ENCODE peak calls at places on chromosomes 11 and 22, in ten cellular contexts. One of them, this sample, is unnamed.

GRCh38 chr11:70454197-70454767 is 56.0 kb downstream of the CTTN start:
- DNase-seq in fibroblast of lung: no peak
- DNase-seq in A673: no peak
- DNase-seq in heart left ventricle: no peak
- DNase-seq in left ventricle myocardium inferior: no peak
- DNase-seq in dorsolateral prefrontal cortex: no peak
- DNase-seq in transverse colon: no peak
- DNase-seq in HCT116: no peak
- DNase-seq in CD4-positive, alpha-beta T cell: no peak
- DNase-seq in substantia nigra: no peak
- DNase-seq in this sample: no peak

GRCh38 chr11:25650319-25650718 is 681.6 kb upstream of the ANO3 start:
- DNase-seq in fibroblast of lung: no peak
- DNase-seq in A673: no peak
- DNase-seq in heart left ventricle: no peak
- DNase-seq in left ventricle myocardium inferior: no peak
- DNase-seq in dorsolateral prefrontal cortex: no peak
- DNase-seq in transverse colon: no peak
- DNase-seq in HCT116: no peak
- DNase-seq in CD4-positive, alpha-beta T cell: no peak
- DNase-seq in substantia nigra: no peak
- DNase-seq in this sample: no peak

GRCh38 chr22:43128928-43129424 is 14.2 kb downstream of the MCAT start:
- DNase-seq in fibroblast of lung: no peak
- DNase-seq in A673: no peak
- DNase-seq in heart left ventricle: no peak
- DNase-seq in left ventricle myocardium inferior: no peak
- DNase-seq in dorsolateral prefrontal cortex: no peak
- DNase-seq in transverse colon: peak; percentile 77
- DNase-seq in HCT116: no peak
- DNase-seq in CD4-positive, alpha-beta T cell: no peak
- DNase-seq in substantia nigra: no peak
- DNase-seq in this sample: no peak

GRCh38 chr11:17014321-17014773 is at the start of gene PLEKHA7:
- DNase-seq in fibroblast of lung: no peak
- DNase-seq in A673: no peak
- DNase-seq in heart left ventricle: no peak
- DNase-seq in left ventricle myocardium inferior: no peak
- DNase-seq in dorsolateral prefrontal cortex: no peak
- DNase-seq in transverse colon: peak; percentile 31
- DNase-seq in HCT116: no peak
- DNase-seq in CD4-positive, alpha-beta T cell: no peak
- DNase-seq in substantia nigra: no peak
- DNase-seq in this sample: no peak

GRCh38 chr11:118791961-118792578 is 1.1 kb upstream of the DDX6 start:
- DNase-seq in fibroblast of lung: no peak
- DNase-seq in A673: peak; percentile 44
- DNase-seq in heart left ventricle: peak; percentile 32
- DNase-seq in left ventricle myocardium inferior: no peak
- DNase-seq in dorsolateral prefrontal cortex: peak; percentile 45
- DNase-seq in transverse colon: peak; percentile 45
- DNase-seq in HCT116: no peak
- DNase-seq in CD4-positive, alpha-beta T cell: peak; percentile 50
- DNase-seq in substantia nigra: peak; percentile 40
- DNase-seq in this sample: no peak

GRCh38 chr11:3123316-3123715 is 41.8 kb downstream of the OSBPL5 start:
- DNase-seq in fibroblast of lung: peak; percentile 17
- DNase-seq in A673: peak; percentile 9
- DNase-seq in heart left ventricle: peak; percentile 62
- DNase-seq in left ventricle myocardium inferior: peak; percentile 88
- DNase-seq in dorsolateral prefrontal cortex: peak; percentile 77
- DNase-seq in transverse colon: peak; percentile 65
- DNase-seq in HCT116: no peak
- DNase-seq in CD4-positive, alpha-beta T cell: no peak
- DNase-seq in substantia nigra: peak; percentile 57
- DNase-seq in this sample: no peak

GRCh38 chr11:119999220-119999619 is 138.7 kb downstream of the TRIM29 start:
- DNase-seq in fibroblast of lung: no peak
- DNase-seq in A673: peak; percentile 17
- DNase-seq in heart left ventricle: no peak
- DNase-seq in left ventricle myocardium inferior: no peak
- DNase-seq in dorsolateral prefrontal cortex: no peak
- DNase-seq in transverse colon: no peak
- DNase-seq in HCT116: no peak
- DNase-seq in CD4-positive, alpha-beta T cell: no peak
- DNase-seq in substantia nigra: no peak
- DNase-seq in this sample: no peak

GRCh38 chr22:47153854-47154542 is 391.5 kb downstream of the TBC1D22A start:
- DNase-seq in fibroblast of lung: peak; percentile 3
- DNase-seq in A673: no peak
- DNase-seq in heart left ventricle: no peak
- DNase-seq in left ventricle myocardium inferior: no peak
- DNase-seq in dorsolateral prefrontal cortex: no peak
- DNase-seq in transverse colon: no peak
- DNase-seq in HCT116: no peak
- DNase-seq in CD4-positive, alpha-beta T cell: no peak
- DNase-seq in substantia nigra: no peak
- DNase-seq in this sample: no peak

DNA sequence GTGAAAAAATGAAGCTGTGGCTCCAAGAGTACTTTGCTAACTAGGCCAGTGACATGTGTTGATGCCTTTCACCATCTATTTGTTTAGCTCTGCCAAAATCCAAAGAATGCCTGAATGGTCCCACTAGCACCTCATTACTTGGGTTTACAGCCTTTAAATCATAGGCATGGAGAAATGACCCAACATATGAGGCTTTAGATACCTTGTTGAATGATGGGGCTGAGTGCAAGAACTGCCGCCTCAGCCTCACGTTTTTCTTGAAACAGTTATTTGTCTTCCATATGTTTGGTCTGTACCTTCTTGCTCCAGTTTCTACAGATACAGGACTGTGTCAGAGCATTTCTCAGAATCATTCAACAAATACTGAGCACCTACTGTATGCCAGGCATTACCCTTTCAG is 8.4 kb downstream of the RBM4 start:
- DNase-seq in fibroblast of lung: no peak
- DNase-seq in A673: no peak
- DNase-seq in heart left ventricle: no peak
- DNase-seq in left ventricle myocardium inferior: no peak
- DNase-seq in dorsolateral prefrontal cortex: no peak
- DNase-seq in transverse colon: no peak
- DNase-seq in HCT116: no peak
- DNase-seq in CD4-positive, alpha-beta T cell: no peak
- DNase-seq in substantia nigra: no peak
- DNase-seq in this sample: no peak
- H3K27ac ChIP-seq in fibroblast of lung: no peak overlapping the region
- H3K27ac ChIP-seq in A673: no peak overlapping the region
- H3K27ac ChIP-seq in heart left ventricle: no peak overlapping the region
- H3K27ac ChIP-seq in left ventricle myocardium inferior: no peak overlapping the region
- H3K27ac ChIP-seq in dorsolateral prefrontal cortex: no peak overlapping the region
- H3K27ac ChIP-seq in transverse colon: no peak overlapping the region
- H3K27ac ChIP-seq in HCT116: no peak overlapping the region
- H3K27ac ChIP-seq in CD4-positive, alpha-beta T cell: no peak overlapping the region
- H3K27ac ChIP-seq in substantia nigra: no peak overlapping the region
- H3K27ac ChIP-seq in this sample: no peak overlapping the region

DNA sequence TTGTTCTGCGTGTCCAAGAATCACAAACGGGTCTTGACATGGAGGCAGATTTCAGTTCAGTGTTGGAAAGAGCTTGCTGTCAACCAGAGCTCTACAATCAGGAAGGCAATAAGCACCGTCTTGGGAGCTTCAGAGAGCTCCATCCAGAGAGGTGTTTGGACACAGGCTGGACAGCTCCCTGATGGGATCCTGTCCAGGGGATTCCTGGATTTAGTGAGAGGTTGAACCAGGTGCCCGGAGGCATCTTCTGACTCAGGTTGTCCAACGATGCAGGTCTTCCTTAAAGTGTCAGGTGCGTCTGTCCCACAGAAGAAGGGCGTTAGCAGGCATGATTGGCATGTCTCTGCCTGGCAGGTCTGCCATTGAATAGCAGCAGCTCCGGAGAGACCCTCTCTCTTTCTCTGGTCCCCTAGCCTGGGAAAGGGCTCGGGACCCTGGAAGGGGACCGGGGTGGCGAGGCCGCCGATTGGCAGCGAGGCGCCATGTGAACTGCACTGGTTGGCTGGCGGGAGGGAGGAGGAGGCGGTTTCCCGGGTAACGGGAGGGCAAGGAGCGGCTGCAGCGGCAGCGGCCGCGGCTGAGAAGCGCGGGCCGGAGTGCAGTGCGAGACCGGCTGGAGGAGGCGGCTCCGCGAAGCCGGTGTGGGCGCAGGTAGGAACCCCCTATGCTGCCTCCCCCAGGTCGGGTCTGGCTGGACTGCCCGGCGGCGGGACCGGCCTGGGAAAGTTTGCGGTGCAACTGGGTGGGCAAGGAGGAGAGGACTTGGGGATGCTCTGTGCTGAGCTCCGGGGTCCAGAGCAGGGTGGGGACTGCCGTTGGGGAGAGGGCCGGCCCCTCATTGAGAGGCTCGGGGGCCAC is 104.1 kb upstream of the E2F8 start:
- DNase-seq in fibroblast of lung: peak; percentile 20
- DNase-seq in A673: peak; percentile 18
- DNase-seq in heart left ventricle: peak; percentile 46
- DNase-seq in left ventricle myocardium inferior: peak; percentile 42
- DNase-seq in dorsolateral prefrontal cortex: peak; percentile 86
- DNase-seq in transverse colon: peak; percentile 29
- DNase-seq in HCT116: no peak
- DNase-seq in CD4-positive, alpha-beta T cell: no peak
- DNase-seq in substantia nigra: peak; percentile 72
- DNase-seq in this sample: no peak
- H3K27ac ChIP-seq in fibroblast of lung: peak overlapping the region; percentile 18
- H3K27ac ChIP-seq in A673: no peak overlapping the region
- H3K27ac ChIP-seq in heart left ventricle: no peak overlapping the region
- H3K27ac ChIP-seq in left ventricle myocardium inferior: no peak overlapping the region
- H3K27ac ChIP-seq in dorsolateral prefrontal cortex: no peak overlapping the region
- H3K27ac ChIP-seq in transverse colon: no peak overlapping the region
- H3K27ac ChIP-seq in HCT116: no peak overlapping the region
- H3K27ac ChIP-seq in CD4-positive, alpha-beta T cell: no peak overlapping the region
- H3K27ac ChIP-seq in substantia nigra: no peak overlapping the region
- H3K27ac ChIP-seq in this sample: no peak overlapping the region

GRCh38 chr11:57530215-57530595 is 349 bp downstream of the TIMM10 start:
- DNase-seq in fibroblast of lung: no peak
- DNase-seq in A673: no peak
- DNase-seq in heart left ventricle: no peak
- DNase-seq in left ventricle myocardium inferior: no peak
- DNase-seq in dorsolateral prefrontal cortex: no peak
- DNase-seq in transverse colon: peak; percentile 20
- DNase-seq in HCT116: no peak
- DNase-seq in CD4-positive, alpha-beta T cell: no peak
- DNase-seq in substantia nigra: no peak
- DNase-seq in this sample: no peak
- H3K27ac ChIP-seq in fibroblast of lung: peak overlapping the region; percentile 73
- H3K27ac ChIP-seq in A673: peak overlapping the region; percentile 83
- H3K27ac ChIP-seq in heart left ventricle: peak overlapping the region; percentile 70
- H3K27ac ChIP-seq in left ventricle myocardium inferior: peak overlapping the region; percentile 83
- H3K27ac ChIP-seq in dorsolateral prefrontal cortex: no peak overlapping the region
- H3K27ac ChIP-seq in transverse colon: peak overlapping the region; percentile 80
- H3K27ac ChIP-seq in HCT116: peak overlapping the region; percentile 61
- H3K27ac ChIP-seq in CD4-positive, alpha-beta T cell: peak overlapping the region; percentile 78
- H3K27ac ChIP-seq in substantia nigra: peak overlapping the region; percentile 69
- H3K27ac ChIP-seq in this sample: no peak overlapping the region

GRCh38 chr22:46000081-46001027 is 23.4 kb upstream of the WNT7B start:
- DNase-seq in fibroblast of lung: no peak
- DNase-seq in A673: no peak
- DNase-seq in heart left ventricle: no peak
- DNase-seq in left ventricle myocardium inferior: peak; percentile 14
- DNase-seq in dorsolateral prefrontal cortex: peak; percentile 32
- DNase-seq in transverse colon: no peak
- DNase-seq in HCT116: no peak
- DNase-seq in CD4-positive, alpha-beta T cell: no peak
- DNase-seq in substantia nigra: no peak
- DNase-seq in this sample: no peak

GRCh38 chr22:46002757-46003270 is 25.9 kb upstream of the WNT7B start:
- DNase-seq in fibroblast of lung: peak; percentile 73
- DNase-seq in A673: peak; percentile 59
- DNase-seq in heart left ventricle: no peak
- DNase-seq in left ventricle myocardium inferior: peak; percentile 19
- DNase-seq in dorsolateral prefrontal cortex: peak; percentile 48
- DNase-seq in transverse colon: no peak
- DNase-seq in HCT116: no peak
- DNase-seq in CD4-positive, alpha-beta T cell: no peak
- DNase-seq in substantia nigra: no peak
- DNase-seq in this sample: no peak

GRCh38 chr22:46001046-46001425 is 24.1 kb upstream of the WNT7B start:
- DNase-seq in fibroblast of lung: no peak
- DNase-seq in A673: no peak
- DNase-seq in heart left ventricle: no peak
- DNase-seq in left ventricle myocardium inferior: no peak
- DNase-seq in dorsolateral prefrontal cortex: peak; percentile 36
- DNase-seq in transverse colon: no peak
- DNase-seq in HCT116: no peak
- DNase-seq in CD4-positive, alpha-beta T cell: no peak
- DNase-seq in substantia nigra: no peak
- DNase-seq in this sample: no peak

GRCh38 chr22:46003271-46004091 is 26.5 kb upstream of the WNT7B start:
- DNase-seq in fibroblast of lung: no peak
- DNase-seq in A673: no peak
- DNase-seq in heart left ventricle: no peak
- DNase-seq in left ventricle myocardium inferior: peak; percentile 14
- DNase-seq in dorsolateral prefrontal cortex: peak; percentile 36
- DNase-seq in transverse colon: no peak
- DNase-seq in HCT116: no peak
- DNase-seq in CD4-positive, alpha-beta T cell: no peak
- DNase-seq in substantia nigra: no peak
- DNase-seq in this sample: no peak

GRCh38 chr22:46001426-46002106 is 24.6 kb upstream of the WNT7B start:
- DNase-seq in fibroblast of lung: no peak
- DNase-seq in A673: no peak
- DNase-seq in heart left ventricle: peak; percentile 47
- DNase-seq in left ventricle myocardium inferior: peak; percentile 41
- DNase-seq in dorsolateral prefrontal cortex: peak; percentile 40
- DNase-seq in transverse colon: no peak
- DNase-seq in HCT116: no peak
- DNase-seq in CD4-positive, alpha-beta T cell: no peak
- DNase-seq in substantia nigra: no peak
- DNase-seq in this sample: no peak
- H3K27ac ChIP-seq in fibroblast of lung: no peak overlapping the region
- H3K27ac ChIP-seq in A673: peak overlapping the region; percentile 30
- H3K27ac ChIP-seq in heart left ventricle: peak overlapping the region; percentile 70
- H3K27ac ChIP-seq in left ventricle myocardium inferior: peak overlapping the region; percentile 81
- H3K27ac ChIP-seq in dorsolateral prefrontal cortex: peak overlapping the region; percentile 41
- H3K27ac ChIP-seq in transverse colon: no peak overlapping the region
- H3K27ac ChIP-seq in HCT116: no peak overlapping the region
- H3K27ac ChIP-seq in CD4-positive, alpha-beta T cell: no peak overlapping the region
- H3K27ac ChIP-seq in substantia nigra: peak overlapping the region; percentile 4
- H3K27ac ChIP-seq in this sample: no peak overlapping the region

DNA sequence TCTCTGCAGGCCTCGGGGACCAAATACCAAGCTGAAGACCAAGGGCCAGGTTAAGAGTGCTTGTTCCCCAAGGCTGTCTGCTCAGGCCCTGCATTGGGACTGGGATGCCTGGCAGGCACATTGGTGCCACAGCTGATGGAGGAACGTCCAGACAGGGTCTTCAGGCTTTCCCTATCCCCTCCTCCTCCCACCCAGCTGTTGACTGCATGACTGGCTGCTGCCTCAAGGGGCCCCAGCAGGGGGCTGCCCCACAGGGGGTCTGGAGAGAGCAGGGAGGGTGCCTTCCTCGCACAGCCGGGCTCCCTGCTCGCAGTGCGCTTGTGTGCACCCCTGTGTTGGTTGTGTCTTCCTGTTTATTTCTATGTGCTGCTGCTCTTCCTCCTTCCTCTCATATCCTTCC is 9.9 kb downstream of the RCOR2 start:
- DNase-seq in fibroblast of lung: no peak
- DNase-seq in A673: no peak
- DNase-seq in heart left ventricle: no peak
- DNase-seq in left ventricle myocardium inferior: no peak
- DNase-seq in dorsolateral prefrontal cortex: no peak
- DNase-seq in transverse colon: no peak
- DNase-seq in HCT116: no peak
- DNase-seq in CD4-positive, alpha-beta T cell: no peak
- DNase-seq in substantia nigra: no peak
- DNase-seq in this sample: no peak
- H3K27ac ChIP-seq in fibroblast of lung: no peak overlapping the region
- H3K27ac ChIP-seq in A673: no peak overlapping the region
- H3K27ac ChIP-seq in heart left ventricle: no peak overlapping the region
- H3K27ac ChIP-seq in left ventricle myocardium inferior: no peak overlapping the region
- H3K27ac ChIP-seq in dorsolateral prefrontal cortex: peak overlapping the region; percentile 90
- H3K27ac ChIP-seq in transverse colon: no peak overlapping the region
- H3K27ac ChIP-seq in HCT116: no peak overlapping the region
- H3K27ac ChIP-seq in CD4-positive, alpha-beta T cell: no peak overlapping the region
- H3K27ac ChIP-seq in substantia nigra: no peak overlapping the region
- H3K27ac ChIP-seq in this sample: no peak overlapping the region